ENCODE peak calls at places on chromosomes 16 and 17, in five cellular contexts. L, D, M, X and Z are unnamed samples.

GRCh38 chr16:62805221-62805857 is 769.1 kb upstream of the CDH8 start:
- DNase-seq in X (no peak), L (no peak), D (no peak), M (no peak), Z (no peak)

GRCh38 chr17:30808785-30809286 is 15.7 kb downstream of the CRLF3 start:
- DNase-seq in D (peak; percentile 80), L (no peak), M (no peak), X (no peak), Z (no peak)

GRCh38 chr17:66612993-66613392 is 221.9 kb upstream of the CACNG5 start:
- DNase-seq in X (no peak), D (no peak), L (no peak), M (no peak), Z (no peak)

GRCh38 chr17:77507116-77507885 is 366.5 kb downstream of the SEC14L1 start:
- DNase-seq in M (peak; percentile 29), X (no peak), D (no peak), L (no peak), Z (no peak)

GRCh38 chr17:41687828-41688640 is 651 bp upstream of the EIF1 start:
- DNase-seq in L (no peak), X (peak; percentile 48), D (peak; percentile 81), M (peak; percentile 95), Z (peak; percentile 83)

GRCh38 chr16:48384305-48384981 is 770 bp downstream of the SIAH1 start:
- DNase-seq in D (peak; percentile 47), M (peak; percentile 64), X (no peak), L (peak; percentile 27), Z (peak; percentile 70)

GRCh38 chr17:12730931-12731521 is 58.3 kb upstream of the ARHGAP44 start:
- DNase-seq in D (no peak), M (no peak), L (peak; percentile 11), X (no peak), Z (no peak)

GRCh38 chr16:18792836-18793433 is 2.8 kb upstream of the RPS15A start:
- DNase-seq in L (no peak), X (no peak), M (no peak), D (no peak), Z (no peak)

GRCh38 chr16:53950677-53951076 is 246.7 kb downstream of the FTO start:
- DNase-seq in X (no peak), L (no peak), D (no peak), M (peak; percentile 88), Z (peak; percentile 92)

GRCh38 chr17:50562266-50563094 is 2.0 kb downstream of the CACNA1G start:
- DNase-seq in X (no peak), L (no peak), M (no peak), D (no peak), Z (no peak)

GRCh38 chr17:28334176-28334575 is 1.1 kb downstream of the IFT20 start:
- DNase-seq in L (no peak), X (no peak), M (no peak), D (peak; percentile 60), Z (no peak)

GRCh38 chr17:32859857-32860525 is 16.9 kb downstream of the MYO1D start:
- DNase-seq in D (no peak), M (no peak), L (no peak), X (no peak), Z (no peak)